ENCODE peak calls at places on chromosomes 5 and 9, in eight cellular contexts. One of them, this sample, is unnamed.

GRCh38 chr9:68443560-68443959 is 87.1 kb downstream of the PGM5 start:
- DNase-seq in Panc1: no peak
- DNase-seq in HL-60: no peak
- DNase-seq in A549: no peak
- DNase-seq in K562: no peak
- DNase-seq in GM23338: no peak
- DNase-seq in GM12878: no peak
- DNase-seq in HepG2: no peak
- DNase-seq in this sample: no peak

GRCh38 chr5:145908206-145908945 is 28.0 kb upstream of the SH3RF2 start:
- DNase-seq in GM23338: peak
- DNase-seq in HepG2: no peak
- DNase-seq in Panc1: no peak
- DNase-seq in K562: no peak
- DNase-seq in HL-60: no peak
- DNase-seq in A549: peak
- DNase-seq in GM12878: no peak
- DNase-seq in this sample: peak

GRCh38 chr9:135504262-135505229 is 4.1 kb downstream of the MRPS2 start:
- DNase-seq in GM12878: no peak
- DNase-seq in HepG2: peak
- DNase-seq in HL-60: no peak
- DNase-seq in K562: peak
- DNase-seq in GM23338: peak
- DNase-seq in A549: peak
- DNase-seq in Panc1: no peak
- DNase-seq in this sample: peak

GRCh38 chr5:82346376-82347212 is 68.4 kb upstream of the RPS23 start:
- DNase-seq in GM23338: no peak
- DNase-seq in A549: no peak
- DNase-seq in GM12878: no peak
- DNase-seq in HL-60: no peak
- DNase-seq in K562: no peak
- DNase-seq in Panc1: no peak
- DNase-seq in HepG2: no peak
- DNase-seq in this sample: no peak

GRCh38 chr5:66931651-66932050 is 264.9 kb downstream of the CD180 start:
- DNase-seq in HL-60: no peak
- DNase-seq in GM12878: no peak
- DNase-seq in GM23338: no peak
- DNase-seq in Panc1: no peak
- DNase-seq in A549: no peak
- DNase-seq in K562: no peak
- DNase-seq in HepG2: no peak
- DNase-seq in this sample: no peak

GRCh38 chr9:131747352-131747751 is 7.5 kb upstream of the RAPGEF1 start:
- DNase-seq in A549: peak
- DNase-seq in HL-60: no peak
- DNase-seq in GM12878: no peak
- DNase-seq in HepG2: peak
- DNase-seq in GM23338: peak
- DNase-seq in K562: peak
- DNase-seq in Panc1: no peak
- DNase-seq in this sample: no peak

GRCh38 chr9:33025572-33026347 is 687 bp downstream of the DNAJA1 start:
- DNase-seq in GM23338: peak
- DNase-seq in K562: peak
- DNase-seq in HL-60: no peak
- DNase-seq in A549: peak
- DNase-seq in Panc1: no peak
- DNase-seq in HepG2: peak
- DNase-seq in GM12878: no peak
- DNase-seq in this sample: no peak

GRCh38 chr9:109129470-109130197 is 9.9 kb upstream of the TMEM245 start:
- DNase-seq in A549: no peak
- DNase-seq in K562: no peak
- DNase-seq in Panc1: no peak
- DNase-seq in GM23338: no peak
- DNase-seq in HL-60: no peak
- DNase-seq in GM12878: no peak
- DNase-seq in HepG2: peak
- DNase-seq in this sample: no peak

GRCh38 chr5:43000914-43001313 is 39.2 kb downstream of the ANXA2R start:
- DNase-seq in Panc1: no peak
- DNase-seq in HL-60: no peak
- DNase-seq in GM12878: no peak
- DNase-seq in A549: no peak
- DNase-seq in GM23338: no peak
- DNase-seq in K562: no peak
- DNase-seq in HepG2: no peak
- DNase-seq in this sample: no peak

GRCh38 chr9:133509179-133510083 is 15.3 kb downstream of the MYMK start:
- DNase-seq in HepG2: no peak
- DNase-seq in GM23338: peak
- DNase-seq in Panc1: no peak
- DNase-seq in GM12878: no peak
- DNase-seq in HL-60: no peak
- DNase-seq in K562: no peak
- DNase-seq in A549: no peak
- DNase-seq in this sample: no peak
- TF ChIP-seq REST in HepG2: no peak
- TF ChIP-seq REST in GM23338: no peak
- TF ChIP-seq REST in Panc1: no peak
- TF ChIP-seq REST in GM12878: no peak
- TF ChIP-seq REST in HL-60: no peak
- TF ChIP-seq REST in K562: no peak
- TF ChIP-seq REST in A549: no peak
- TF ChIP-seq REST in this sample: no peak

DNA sequence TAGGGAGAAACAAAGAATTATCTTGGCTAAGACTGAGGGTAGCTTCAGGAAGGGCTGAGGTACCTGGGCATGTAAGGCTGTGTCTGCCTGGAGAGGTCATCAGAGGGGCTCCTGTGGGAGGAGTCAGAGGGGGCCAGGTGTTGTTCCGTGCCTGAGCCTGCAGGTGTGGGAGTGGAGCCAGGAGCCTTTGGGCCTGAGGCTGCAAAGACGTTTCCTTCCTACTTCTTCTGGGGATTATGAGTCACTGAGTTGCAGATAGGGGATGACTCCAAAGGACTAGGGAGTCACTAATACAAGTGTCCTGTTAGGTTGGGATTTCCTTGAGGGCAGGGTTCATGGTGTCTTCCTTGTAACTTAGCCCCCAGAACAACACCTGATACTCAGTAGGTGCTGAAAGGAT is 391.1 kb downstream of the ARHGEF28 start:
- DNase-seq in HepG2: no peak
- DNase-seq in K562: no peak
- DNase-seq in A549: no peak
- DNase-seq in GM23338: no peak
- DNase-seq in HL-60: no peak
- DNase-seq in GM12878: no peak
- DNase-seq in Panc1: no peak
- DNase-seq in this sample: peak
- TF ChIP-seq REST in HepG2: no peak
- TF ChIP-seq REST in K562: no peak
- TF ChIP-seq REST in A549: no peak
- TF ChIP-seq REST in GM23338: no peak
- TF ChIP-seq REST in HL-60: no peak
- TF ChIP-seq REST in GM12878: no peak
- TF ChIP-seq REST in Panc1: no peak
- TF ChIP-seq REST in this sample: no peak

DNA sequence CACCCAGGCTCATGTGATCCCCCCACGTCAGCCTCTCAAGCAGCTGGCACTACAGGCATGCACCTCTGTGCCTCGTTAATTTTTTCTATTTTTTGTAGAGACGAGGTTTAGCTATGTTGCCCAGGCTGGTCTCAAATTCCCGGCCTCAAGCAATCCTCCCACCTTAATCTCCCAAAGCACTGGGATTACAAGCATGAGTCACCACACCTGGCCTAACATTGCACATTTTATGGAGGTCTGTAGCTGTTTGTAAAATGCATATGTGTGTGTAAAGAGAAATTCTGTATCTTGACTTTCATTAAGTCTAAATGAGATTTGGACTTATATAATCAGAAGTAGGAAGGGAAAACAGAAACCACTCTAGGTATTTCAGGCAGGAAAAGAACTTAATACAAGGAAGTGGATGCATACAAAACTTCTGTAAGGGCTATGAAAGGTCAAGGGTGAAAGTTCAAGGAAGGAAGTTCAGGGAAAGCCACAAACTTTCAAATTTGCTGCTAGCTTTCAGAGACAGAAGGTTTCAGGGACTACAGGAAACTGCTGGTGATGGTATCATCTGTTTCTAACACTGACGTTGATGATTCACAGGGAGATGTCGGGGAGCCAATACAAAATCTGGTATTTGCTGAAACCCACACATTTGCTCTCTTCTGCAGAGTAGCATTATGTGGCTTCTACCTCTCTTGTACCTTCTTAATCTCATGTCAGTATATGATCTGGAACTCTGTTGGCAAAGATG is 209.4 kb downstream of the PIK3R1 start:
- DNase-seq in GM12878: peak
- DNase-seq in GM23338: no peak
- DNase-seq in A549: no peak
- DNase-seq in Panc1: no peak
- DNase-seq in HepG2: no peak
- DNase-seq in HL-60: no peak
- DNase-seq in K562: peak
- DNase-seq in this sample: peak
- TF ChIP-seq REST in GM12878: no peak
- TF ChIP-seq REST in GM23338: no peak
- TF ChIP-seq REST in A549: no peak
- TF ChIP-seq REST in Panc1: no peak
- TF ChIP-seq REST in HepG2: no peak
- TF ChIP-seq REST in HL-60: no peak
- TF ChIP-seq REST in K562: no peak
- TF ChIP-seq REST in this sample: no peak

GRCh38 chr5:179599566-179599965 is 23.9 kb downstream of the HNRNPH1 start:
- DNase-seq in A549: no peak
- DNase-seq in HepG2: no peak
- DNase-seq in K562: no peak
- DNase-seq in GM23338: no peak
- DNase-seq in Panc1: no peak
- DNase-seq in HL-60: no peak
- DNase-seq in GM12878: no peak
- DNase-seq in this sample: no peak

GRCh38 chr5:179603308-179603707 is 20.2 kb downstream of the HNRNPH1 start:
- DNase-seq in A549: no peak
- DNase-seq in GM12878: no peak
- DNase-seq in HL-60: no peak
- DNase-seq in Panc1: no peak
- DNase-seq in GM23338: no peak
- DNase-seq in K562: no peak
- DNase-seq in HepG2: no peak
- DNase-seq in this sample: no peak

GRCh38 chr5:179599100-179599499 is 24.4 kb downstream of the HNRNPH1 start:
- DNase-seq in HepG2: no peak
- DNase-seq in GM12878: no peak
- DNase-seq in A549: no peak
- DNase-seq in K562: no peak
- DNase-seq in HL-60: no peak
- DNase-seq in GM23338: no peak
- DNase-seq in Panc1: no peak
- DNase-seq in this sample: no peak

GRCh38 chr5:179601871-179602625 is 21.4 kb downstream of the HNRNPH1 start:
- DNase-seq in GM23338: no peak
- DNase-seq in Panc1: no peak
- DNase-seq in HL-60: no peak
- DNase-seq in A549: no peak
- DNase-seq in GM12878: no peak
- DNase-seq in K562: no peak
- DNase-seq in HepG2: no peak
- DNase-seq in this sample: no peak

DNA sequence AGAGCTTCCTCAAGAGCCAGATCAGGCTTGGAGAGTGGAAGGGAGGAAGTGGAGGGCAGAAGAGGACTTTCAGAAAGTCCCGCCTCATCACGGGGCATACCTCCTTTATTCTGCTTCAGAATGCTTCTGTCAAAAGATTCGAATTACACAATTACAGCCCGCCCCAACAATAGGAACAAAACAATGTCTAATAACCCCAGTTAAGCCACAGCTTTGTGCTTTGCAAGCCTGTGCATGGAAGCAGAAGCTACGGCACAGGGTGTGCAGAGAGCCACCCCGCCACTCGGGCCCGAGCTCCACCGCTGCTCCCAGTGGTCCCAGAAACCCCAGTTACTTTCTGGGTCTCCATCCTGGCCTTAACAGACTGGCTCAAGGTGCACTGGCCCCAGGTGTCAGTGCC is 23.5 kb downstream of the HNRNPH1 start:
- DNase-seq in HepG2: no peak
- DNase-seq in K562: no peak
- DNase-seq in Panc1: no peak
- DNase-seq in GM23338: no peak
- DNase-seq in HL-60: peak
- DNase-seq in GM12878: no peak
- DNase-seq in A549: no peak
- DNase-seq in this sample: no peak
- TF ChIP-seq REST in HepG2: no peak
- TF ChIP-seq REST in K562: no peak
- TF ChIP-seq REST in Panc1: no peak
- TF ChIP-seq REST in GM23338: no peak
- TF ChIP-seq REST in HL-60: no peak
- TF ChIP-seq REST in GM12878: no peak
- TF ChIP-seq REST in A549: no peak
- TF ChIP-seq REST in this sample: no peak

This sample was measured in HCT116.